ENCODE peak calls at places on chromosome 2, in six cellular contexts. One of them, this sample, is unnamed.

GRCh38 chr2:172307800-172308199 is 119.6 kb upstream of the ITGA6 start:
- DNase-seq in kidney epithelial cell: no peak
- DNase-seq in stomach: peak
- DNase-seq in adrenal gland: no peak
- DNase-seq in heart left ventricle: no peak
- DNase-seq in lung: peak
- DNase-seq in this sample: no peak

GRCh38 chr2:7999683-8000476 is 682.0 kb upstream of the ID2 start:
- DNase-seq in kidney epithelial cell: no peak
- DNase-seq in heart left ventricle: no peak
- DNase-seq in lung: no peak
- DNase-seq in stomach: no peak
- DNase-seq in adrenal gland: peak
- DNase-seq in this sample: no peak

GRCh38 chr2:84212611-84213314 is 246.3 kb downstream of the SUCLG1 start:
- DNase-seq in heart left ventricle: no peak
- DNase-seq in lung: no peak
- DNase-seq in adrenal gland: no peak
- DNase-seq in stomach: no peak
- DNase-seq in kidney epithelial cell: no peak
- DNase-seq in this sample: no peak

GRCh38 chr2:124804014-124804940 is 779.2 kb downstream of the CNTNAP5 start:
- DNase-seq in stomach: no peak
- DNase-seq in heart left ventricle: no peak
- DNase-seq in lung: no peak
- DNase-seq in kidney epithelial cell: no peak
- DNase-seq in adrenal gland: no peak
- DNase-seq in this sample: no peak

GRCh38 chr2:70767699-70768584 is at the start of gene ADD2:
- DNase-seq in kidney epithelial cell: no peak
- DNase-seq in adrenal gland: peak
- DNase-seq in stomach: no peak
- DNase-seq in heart left ventricle: no peak
- DNase-seq in lung: no peak
- DNase-seq in this sample: peak

GRCh38 chr2:238570926-238571325 is 144.2 kb downstream of the ASB1 start:
- DNase-seq in lung: no peak
- DNase-seq in stomach: no peak
- DNase-seq in adrenal gland: no peak
- DNase-seq in heart left ventricle: no peak
- DNase-seq in kidney epithelial cell: no peak
- DNase-seq in this sample: no peak

GRCh38 chr2:159516241-159516758 is 100.0 kb downstream of the BAZ2B start:
- DNase-seq in adrenal gland: no peak
- DNase-seq in heart left ventricle: no peak
- DNase-seq in lung: no peak
- DNase-seq in stomach: no peak
- DNase-seq in kidney epithelial cell: no peak
- DNase-seq in this sample: no peak

GRCh38 chr2:237298323-237299118 is 115.4 kb downstream of the COL6A3 start:
- DNase-seq in heart left ventricle: no peak
- DNase-seq in stomach: no peak
- DNase-seq in kidney epithelial cell: peak
- DNase-seq in lung: peak
- DNase-seq in adrenal gland: no peak
- DNase-seq in this sample: no peak

GRCh38 chr2:119707117-119708087 is 28.4 kb downstream of the TMEM177 start:
- DNase-seq in kidney epithelial cell: no peak
- DNase-seq in adrenal gland: no peak
- DNase-seq in stomach: no peak
- DNase-seq in heart left ventricle: no peak
- DNase-seq in lung: no peak
- DNase-seq in this sample: no peak

GRCh38 chr2:51673628-51674027 is 641.7 kb upstream of the NRXN1 start:
- DNase-seq in heart left ventricle: no peak
- DNase-seq in lung: no peak
- DNase-seq in kidney epithelial cell: no peak
- DNase-seq in stomach: no peak
- DNase-seq in adrenal gland: no peak
- DNase-seq in this sample: no peak

GRCh38 chr2:179226203-179226960 is 38.2 kb downstream of the SESTD1 start:
- DNase-seq in kidney epithelial cell: no peak
- DNase-seq in stomach: no peak
- DNase-seq in lung: no peak
- DNase-seq in heart left ventricle: no peak
- DNase-seq in adrenal gland: no peak
- DNase-seq in this sample: no peak

GRCh38 chr2:105872830-105873229 is 128.1 kb downstream of the NCK2 start:
- DNase-seq in adrenal gland: no peak
- DNase-seq in lung: no peak
- DNase-seq in stomach: no peak
- DNase-seq in heart left ventricle: no peak
- DNase-seq in kidney epithelial cell: no peak
- DNase-seq in this sample: no peak

GRCh38 chr2:226411727-226412360 is 387.8 kb downstream of the IRS1 start:
- DNase-seq in adrenal gland: no peak
- DNase-seq in kidney epithelial cell: peak
- DNase-seq in lung: no peak
- DNase-seq in heart left ventricle: no peak
- DNase-seq in stomach: no peak
- DNase-seq in this sample: no peak

GRCh38 chr2:240584486-240585031 is 2.0 kb upstream of the CAPN10 start:
- DNase-seq in kidney epithelial cell: no peak
- DNase-seq in heart left ventricle: no peak
- DNase-seq in adrenal gland: no peak
- DNase-seq in stomach: no peak
- DNase-seq in lung: no peak
- DNase-seq in this sample: no peak

GRCh38 chr2:44237221-44237620 is 38.1 kb upstream of the SLC3A1 start:
- DNase-seq in heart left ventricle: no peak
- DNase-seq in kidney epithelial cell: no peak
- DNase-seq in lung: no peak
- DNase-seq in stomach: no peak
- DNase-seq in adrenal gland: no peak
- DNase-seq in this sample: no peak

GRCh38 chr2:6921321-6921922 is 4.2 kb downstream of the RNF144A start:
- DNase-seq in lung: no peak
- DNase-seq in adrenal gland: no peak
- DNase-seq in heart left ventricle: no peak
- DNase-seq in kidney epithelial cell: no peak
- DNase-seq in stomach: no peak
- DNase-seq in this sample: no peak

GRCh38 chr2:67997528-67998267 is 65.1 kb downstream of the C1D start:
- DNase-seq in stomach: no peak
- DNase-seq in lung: no peak
- DNase-seq in kidney epithelial cell: peak
- DNase-seq in adrenal gland: no peak
- DNase-seq in heart left ventricle: no peak
- DNase-seq in this sample: no peak

GRCh38 chr2:160920061-160920460 is 240.2 kb upstream of the TANK start:
- DNase-seq in kidney epithelial cell: no peak
- DNase-seq in adrenal gland: no peak
- DNase-seq in stomach: no peak
- DNase-seq in heart left ventricle: no peak
- DNase-seq in lung: no peak
- DNase-seq in this sample: no peak

GRCh38 chr2:160920791-160921303 is 239.4 kb upstream of the TANK start:
- DNase-seq in heart left ventricle: peak
- DNase-seq in adrenal gland: no peak
- DNase-seq in stomach: no peak
- DNase-seq in kidney epithelial cell: no peak
- DNase-seq in lung: no peak
- DNase-seq in this sample: no peak

GRCh38 chr2:160917850-160918249 is 242.4 kb upstream of the TANK start:
- DNase-seq in heart left ventricle: no peak
- DNase-seq in kidney epithelial cell: peak
- DNase-seq in stomach: no peak
- DNase-seq in adrenal gland: no peak
- DNase-seq in lung: no peak
- DNase-seq in this sample: no peak

GRCh38 chr2:160921401-160921964 is 238.7 kb upstream of the TANK start:
- DNase-seq in kidney epithelial cell: no peak
- DNase-seq in adrenal gland: no peak
- DNase-seq in heart left ventricle: no peak
- DNase-seq in lung: no peak
- DNase-seq in stomach: no peak
- DNase-seq in this sample: no peak

GRCh38 chr2:160918909-160919503 is 241.2 kb upstream of the TANK start:
- DNase-seq in lung: peak
- DNase-seq in stomach: peak
- DNase-seq in kidney epithelial cell: no peak
- DNase-seq in heart left ventricle: peak
- DNase-seq in adrenal gland: peak
- DNase-seq in this sample: no peak
- TF ChIP-seq CTCF in lung: peak
- TF ChIP-seq CTCF in stomach: peak
- TF ChIP-seq CTCF in kidney epithelial cell: peak
- TF ChIP-seq CTCF in heart left ventricle: peak
- TF ChIP-seq CTCF in adrenal gland: peak
- TF ChIP-seq CTCF in this sample: peak

GRCh38 chr2:27494284-27494943 is 586 bp downstream of the FNDC4 start:
- DNase-seq in lung: no peak
- DNase-seq in heart left ventricle: peak
- DNase-seq in stomach: no peak
- DNase-seq in kidney epithelial cell: no peak
- DNase-seq in adrenal gland: peak
- DNase-seq in this sample: no peak
- TF ChIP-seq CTCF in lung: no peak
- TF ChIP-seq CTCF in heart left ventricle: no peak
- TF ChIP-seq CTCF in stomach: no peak
- TF ChIP-seq CTCF in kidney epithelial cell: no peak
- TF ChIP-seq CTCF in adrenal gland: no peak
- TF ChIP-seq CTCF in this sample: no peak

GRCh38 chr2:25614711-25615110 is 58.7 kb downstream of the DTNB start:
- DNase-seq in heart left ventricle: no peak
- DNase-seq in adrenal gland: no peak
- DNase-seq in stomach: no peak
- DNase-seq in lung: no peak
- DNase-seq in kidney epithelial cell: no peak
- DNase-seq in this sample: no peak
- TF ChIP-seq CTCF in heart left ventricle: no peak
- TF ChIP-seq CTCF in adrenal gland: no peak
- TF ChIP-seq CTCF in stomach: no peak
- TF ChIP-seq CTCF in lung: no peak
- TF ChIP-seq CTCF in kidney epithelial cell: no peak
- TF ChIP-seq CTCF in this sample: no peak

DNA sequence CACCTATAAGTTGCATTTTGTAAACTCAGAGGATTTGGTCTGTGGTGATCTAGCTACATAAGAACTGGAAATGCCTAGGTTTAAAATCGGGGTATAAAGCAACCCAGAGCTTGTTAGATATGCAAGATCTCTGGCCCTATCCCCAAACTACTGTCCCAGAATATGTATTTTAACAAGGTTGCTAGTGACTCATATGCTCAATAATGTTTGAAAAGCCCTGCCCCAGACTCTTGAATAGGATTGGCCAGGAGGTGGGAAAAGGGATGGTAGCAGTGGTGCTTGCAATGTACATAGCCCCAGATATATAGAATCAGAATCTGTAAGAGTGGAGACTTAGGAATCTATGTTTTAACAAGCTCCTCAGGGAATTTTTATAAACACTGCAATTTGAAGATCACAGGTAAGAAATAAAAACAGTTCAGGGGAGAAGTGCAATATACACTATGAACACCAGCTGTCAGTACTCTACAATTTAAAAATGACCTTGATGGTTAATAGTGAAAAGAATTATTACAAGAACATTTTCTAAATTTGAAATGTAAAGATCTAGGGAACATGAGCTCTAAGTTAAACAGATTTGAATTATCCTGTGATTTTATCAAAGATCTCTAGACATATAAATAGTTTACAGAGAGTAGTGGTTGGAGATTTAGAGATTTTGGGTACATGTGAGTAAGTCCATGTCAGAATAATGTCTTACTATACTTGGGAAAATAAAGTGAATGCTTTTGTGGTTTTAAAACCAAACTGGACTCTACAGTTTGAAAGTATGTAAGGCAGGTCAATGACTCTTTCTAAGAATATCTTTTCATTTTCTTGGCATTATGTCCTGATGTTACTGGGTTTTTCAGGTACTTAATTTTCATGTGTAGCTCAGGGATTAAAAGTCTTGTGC is 7.7 kb upstream of the MMADHC start:
- DNase-seq in kidney epithelial cell: no peak
- DNase-seq in lung: no peak
- DNase-seq in heart left ventricle: no peak
- DNase-seq in adrenal gland: no peak
- DNase-seq in stomach: no peak
- DNase-seq in this sample: no peak
- TF ChIP-seq CTCF in kidney epithelial cell: peak
- TF ChIP-seq CTCF in lung: no peak
- TF ChIP-seq CTCF in heart left ventricle: no peak
- TF ChIP-seq CTCF in adrenal gland: no peak
- TF ChIP-seq CTCF in stomach: peak
- TF ChIP-seq CTCF in this sample: peak

GRCh38 chr2:216989335-216990129 is 129.7 kb upstream of the TNP1 start:
- DNase-seq in kidney epithelial cell: no peak
- DNase-seq in lung: no peak
- DNase-seq in adrenal gland: no peak
- DNase-seq in heart left ventricle: no peak
- DNase-seq in stomach: no peak
- DNase-seq in this sample: no peak
- TF ChIP-seq CTCF in kidney epithelial cell: no peak
- TF ChIP-seq CTCF in lung: no peak
- TF ChIP-seq CTCF in adrenal gland: no peak
- TF ChIP-seq CTCF in heart left ventricle: no peak
- TF ChIP-seq CTCF in stomach: no peak
- TF ChIP-seq CTCF in this sample: no peak

GRCh38 chr2:219009294-219009693 is 16.1 kb upstream of the CRYBA2 start:
- DNase-seq in stomach: no peak
- DNase-seq in adrenal gland: no peak
- DNase-seq in lung: no peak
- DNase-seq in heart left ventricle: no peak
- DNase-seq in kidney epithelial cell: no peak
- DNase-seq in this sample: no peak

GRCh38 chr2:219010873-219011272 is 17.7 kb upstream of the CRYBA2 start:
- DNase-seq in adrenal gland: no peak
- DNase-seq in heart left ventricle: no peak
- DNase-seq in stomach: no peak
- DNase-seq in lung: no peak
- DNase-seq in kidney epithelial cell: no peak
- DNase-seq in this sample: no peak

GRCh38 chr2:219010162-219010756 is 17.0 kb upstream of the CRYBA2 start:
- DNase-seq in stomach: no peak
- DNase-seq in adrenal gland: no peak
- DNase-seq in heart left ventricle: no peak
- DNase-seq in kidney epithelial cell: no peak
- DNase-seq in lung: no peak
- DNase-seq in this sample: no peak
- TF ChIP-seq CTCF in stomach: peak
- TF ChIP-seq CTCF in adrenal gland: no peak
- TF ChIP-seq CTCF in heart left ventricle: peak
- TF ChIP-seq CTCF in kidney epithelial cell: peak
- TF ChIP-seq CTCF in lung: no peak
- TF ChIP-seq CTCF in this sample: peak